ENCODE peak calls at places on chromosomes 16 and 17, in ten cellular contexts. N is stimulated activated CD4-positive, alpha-beta T cell treated with anti-CD3 and anti-CD28 coated beads, Interleukin-15, amount 100 ng/mL, for 1 hour; I is epithelial cell of esophagus; S is tibial nerve; H is stimulated activated naive B cell treated with anti-CD40 and anti-IgM and Interleukin-4, amounts not matched to agents 10 μg/mL and 1 μg/mL and 100 μg/mL, for 72 hours; Y is right cardiac atrium; X is non-pigmented ciliary epithelial cell; T is activated CD4-positive, CD25-positive, alpha-beta regulatory T cell; E is fibroblast of mammary gland; D is fibroblast of pulmonary artery. J is an unnamed sample.

GRCh38 chr17:41140360-41141132 is at the start of gene KRTAP4-6:
- DNase-seq in N (no peak), I (peak; percentile 96), S (no peak), H (no peak), Y (no peak), X (peak; percentile 76), T (no peak), E (peak; percentile 91), D (no peak), J (no peak)

GRCh38 chr17:31116167-31116566 is 21.4 kb downstream of the NF1 start:
- DNase-seq in N (no peak), I (no peak), S (no peak), H (no peak), Y (no peak), X (no peak), T (no peak), E (no peak), D (no peak), J (no peak)

GRCh38 chr16:84786605-84787302 is 33.0 kb upstream of the CRISPLD2 start:
- DNase-seq in N (no peak), I (no peak), S (no peak), H (no peak), Y (no peak), X (no peak), T (no peak), E (no peak), D (no peak), J (no peak)

GRCh38 chr17:17412331-17412730 is 64.5 kb upstream of the MED9 start:
- DNase-seq in N (no peak), I (peak; percentile 85), S (no peak), H (no peak), Y (no peak), X (peak; percentile 44), T (no peak), E (peak; percentile 83), D (peak; percentile 71), J (no peak)

GRCh38 chr16:65294154-65294553 is 172.3 kb upstream of the CDH11 start:
- DNase-seq in N (no peak), I (no peak), S (no peak), H (no peak), Y (no peak), X (no peak), T (no peak), E (no peak), D (no peak), J (no peak)

GRCh38 chr16:19991614-19992013 is 82.1 kb downstream of the GPR139 start:
- DNase-seq in N (no peak), I (no peak), S (no peak), H (no peak), Y (no peak), X (no peak), T (no peak), E (no peak), D (no peak), J (no peak)

GRCh38 chr16:87387942-87388817 is 4.0 kb upstream of the MAP1LC3B start:
- DNase-seq in N (peak; percentile 71), I (peak; percentile 99), S (peak; percentile 83), H (peak; percentile 89), Y (peak; percentile 92), X (peak; percentile 97), T (peak; percentile 74), E (peak; percentile 99), D (peak; percentile 100), J (peak; percentile 91)

GRCh38 chr16:57611184-57611583 is 17.2 kb upstream of the ADGRG1 start:
- DNase-seq in N (no peak), I (peak; percentile 68), S (no peak), H (no peak), Y (no peak), X (no peak), T (no peak), E (peak; percentile 66), D (peak; percentile 54), J (no peak)

GRCh38 chr17:50130778-50131317 is 888 bp upstream of the SAMD14 start:
- DNase-seq in N (no peak), I (no peak), S (no peak), H (no peak), Y (no peak), X (no peak), T (no peak), E (no peak), D (no peak), J (no peak)

GRCh38 chr16:19305443-19305842 is 19.9 kb downstream of the CLEC19A start:
- DNase-seq in N (no peak), I (no peak), S (no peak), H (no peak), Y (no peak), X (no peak), T (no peak), E (no peak), D (no peak), J (no peak)

GRCh38 chr17:62591323-62591722 is 36.1 kb upstream of the MRC2 start:
- DNase-seq in N (no peak), I (no peak), S (no peak), H (no peak), Y (no peak), X (no peak), T (no peak), E (no peak), D (no peak), J (no peak)

GRCh38 chr17:35804658-35805192 is 4.6 kb upstream of the TAF15 start:
- DNase-seq in N (no peak), I (peak; percentile 92), S (no peak), H (peak; percentile 42), Y (no peak), X (peak; percentile 81), T (no peak), E (peak; percentile 94), D (peak; percentile 96), J (peak; percentile 52)

GRCh38 chr17:40952675-40953074 is 14.1 kb downstream of the KRT39 start:
- DNase-seq in N (no peak), I (peak; percentile 96), S (no peak), H (no peak), Y (no peak), X (peak; percentile 91), T (no peak), E (peak; percentile 92), D (peak; percentile 44), J (no peak)

J was measured in T-helper 2 cell treated with Interferon-gamma antibody and Interleukin-4, amounts not matched to agents 5 μg/mL and 100 μg/mL, for 36 hours.